ENCODE peak calls at places on chromosomes 1 and 21, in seven cellular contexts. Z is psoas muscle, W is tibial nerve, R is heart right ventricle, J is mammary epithelial cell, F is Panc1, H is GM23338. B is an unnamed sample. For H3K4me1, the result is how much of the 10 kb centered on the place peaks cover.

GRCh38 chr1:66728021-66728420 is 24.2 kb upstream of the DYNLT5 start:
- DNase-seq in H (no peak), W (no peak), J (no peak), F (no peak), Z (no peak), R (no peak), B (no peak)

GRCh38 chr21:33259428-33259827 is 6.7 kb upstream of the IL10RB start:
- DNase-seq in W (no peak), J (peak), F (no peak), Z (no peak), R (no peak), H (no peak), B (no peak)

GRCh38 chr1:27624467-27625233 is 10.3 kb downstream of the FGR start:
- DNase-seq in W (no peak), H (peak), Z (no peak), J (no peak), F (no peak), R (no peak), B (no peak)

GRCh38 chr1:241836944-241837343 is 11.1 kb upstream of the EXO1 start:
- DNase-seq in W (no peak), F (no peak), R (no peak), Z (no peak), H (no peak), J (no peak), B (no peak)

GRCh38 chr1:21397813-21398188 is 42.1 kb upstream of the NBPF3 start:
- DNase-seq in W (no peak), H (peak), F (no peak), J (no peak), R (no peak), Z (no peak), B (no peak)

GRCh38 chr1:31954607-31955283 is 16.6 kb upstream of the PTP4A2 start:
- DNase-seq in H (no peak), F (no peak), Z (peak), R (peak), J (peak), W (peak), B (peak)

GRCh38 chr1:24621121-24621520 is 22.0 kb upstream of the SRRM1 start:
- DNase-seq in R (no peak), Z (no peak), W (no peak), J (no peak), F (no peak), H (no peak), B (no peak)

GRCh38 chr1:58699011-58699762 is 675 bp downstream of the MYSM1 start:
- DNase-seq in R (peak), W (no peak), H (no peak), J (peak), Z (no peak), F (no peak), B (peak)

GRCh38 chr1:172544481-172545104 is 11.6 kb downstream of the SUCO start:
- DNase-seq in F (no peak), Z (no peak), R (no peak), J (no peak), H (no peak), W (no peak), B (no peak)

GRCh38 chr1:219039755-219040154 is 133.9 kb upstream of the LYPLAL1 start:
- DNase-seq in F (no peak), R (no peak), H (no peak), J (no peak), Z (no peak), W (no peak), B (no peak)

GRCh38 chr1:89598450-89599331 is 34.2 kb upstream of the LRRC8C start:
- DNase-seq in H (peak), F (peak), J (peak), W (no peak), Z (no peak), R (no peak), B (no peak)

GRCh38 chr1:62198069-62198780 is 3.6 kb downstream of the L1TD1 start:
- DNase-seq in R (no peak), H (peak), J (no peak), F (no peak), W (no peak), Z (no peak), B (no peak)

GRCh38 chr1:152182942-152183341 is 23.9 kb upstream of the RPTN start:
- DNase-seq in J (peak), F (no peak), W (peak), H (no peak), R (no peak), Z (no peak), B (peak)

GRCh38 chr1:10790155-10790707 is 6.2 kb downstream of the CASZ1 start:
- DNase-seq in W (no peak), Z (no peak), J (no peak), R (no peak), F (no peak), H (no peak), B (no peak)

GRCh38 chr1:229756666-229757065 is 130.6 kb downstream of the URB2 start:
- DNase-seq in Z (no peak), J (peak), R (no peak), W (no peak), F (no peak), H (no peak), B (no peak)

GRCh38 chr21:46002841-46003574 is 21.4 kb downstream of the COL6A1 start:
- DNase-seq in F (no peak), R (no peak), J (no peak), W (no peak), Z (peak), H (no peak), B (no peak)

GRCh38 chr1:14737561-14738094 is 139.1 kb downstream of the KAZN start:
- DNase-seq in J (no peak), Z (no peak), H (no peak), R (no peak), W (no peak), F (no peak), B (no peak)

GRCh38 chr1:54403808-54404261 is 2.4 kb downstream of the SSBP3 start:
- DNase-seq in R (no peak), F (no peak), Z (peak), J (peak), W (no peak), H (peak), B (no peak)

GRCh38 chr1:239816090-239816812 is 275.4 kb upstream of the FMN2 start:
- DNase-seq in F (peak), W (no peak), H (peak), R (no peak), J (peak), Z (no peak), B (peak)

GRCh38 chr1:206506803-206507394 is 432 bp upstream of the RASSF5 start:
- DNase-seq in W (no peak), R (no peak), H (peak), Z (peak), F (no peak), J (no peak), B (peak)

GRCh38 chr1:180247061-180247460 is 17.0 kb downstream of the LHX4 start:
- DNase-seq in Z (no peak), F (no peak), H (no peak), J (peak), R (no peak), W (no peak), B (no peak)

GRCh38 chr21:46156678-46157077 is 1.3 kb upstream of the FTCD start:
- DNase-seq in W (no peak), Z (no peak), R (no peak), F (no peak), H (no peak), J (no peak), B (no peak)

GRCh38 chr1:116330846-116331245 is 42.2 kb upstream of the ATP1A1 start:
- DNase-seq in R (no peak), W (no peak), J (no peak), F (no peak), Z (no peak), H (no peak), B (no peak)

GRCh38 chr1:26094076-26094669 is 17.5 kb upstream of the PDIK1L start:
- DNase-seq in Z (no peak), H (peak), W (no peak), F (no peak), J (no peak), R (peak), B (no peak)

GRCh38 chr1:18480315-18481189 is at the start of gene KLHDC7A:
- DNase-seq in Z (no peak), R (no peak), F (no peak), J (peak), W (no peak), H (peak), B (no peak)

GRCh38 chr21:36730291-36731281 is 31.7 kb downstream of the SIM2 start:
- DNase-seq in H (no peak), R (no peak), Z (no peak), W (no peak), F (no peak), J (no peak), B (no peak)

GRCh38 chr1:30760596-30761311 is 3.2 kb upstream of the LAPTM5 start:
- DNase-seq in J (no peak), W (no peak), F (no peak), R (no peak), Z (no peak), H (no peak), B (no peak)

GRCh38 chr1:202888204-202888506 is 794 bp downstream of the RABIF start:
- DNase-seq in H (no peak), J (no peak), F (no peak), Z (no peak), R (no peak), W (peak), B (no peak)

GRCh38 chr1:169364948-169365347 is 2.6 kb downstream of the NME7 start:
- DNase-seq in J (peak), F (no peak), Z (no peak), W (no peak), R (no peak), H (no peak), B (no peak)
- H3K4me1 ChIP-seq in J (under half), F (under half), Z (under half), W (under half), R (under half), H (under half), B (under half)

DNA sequence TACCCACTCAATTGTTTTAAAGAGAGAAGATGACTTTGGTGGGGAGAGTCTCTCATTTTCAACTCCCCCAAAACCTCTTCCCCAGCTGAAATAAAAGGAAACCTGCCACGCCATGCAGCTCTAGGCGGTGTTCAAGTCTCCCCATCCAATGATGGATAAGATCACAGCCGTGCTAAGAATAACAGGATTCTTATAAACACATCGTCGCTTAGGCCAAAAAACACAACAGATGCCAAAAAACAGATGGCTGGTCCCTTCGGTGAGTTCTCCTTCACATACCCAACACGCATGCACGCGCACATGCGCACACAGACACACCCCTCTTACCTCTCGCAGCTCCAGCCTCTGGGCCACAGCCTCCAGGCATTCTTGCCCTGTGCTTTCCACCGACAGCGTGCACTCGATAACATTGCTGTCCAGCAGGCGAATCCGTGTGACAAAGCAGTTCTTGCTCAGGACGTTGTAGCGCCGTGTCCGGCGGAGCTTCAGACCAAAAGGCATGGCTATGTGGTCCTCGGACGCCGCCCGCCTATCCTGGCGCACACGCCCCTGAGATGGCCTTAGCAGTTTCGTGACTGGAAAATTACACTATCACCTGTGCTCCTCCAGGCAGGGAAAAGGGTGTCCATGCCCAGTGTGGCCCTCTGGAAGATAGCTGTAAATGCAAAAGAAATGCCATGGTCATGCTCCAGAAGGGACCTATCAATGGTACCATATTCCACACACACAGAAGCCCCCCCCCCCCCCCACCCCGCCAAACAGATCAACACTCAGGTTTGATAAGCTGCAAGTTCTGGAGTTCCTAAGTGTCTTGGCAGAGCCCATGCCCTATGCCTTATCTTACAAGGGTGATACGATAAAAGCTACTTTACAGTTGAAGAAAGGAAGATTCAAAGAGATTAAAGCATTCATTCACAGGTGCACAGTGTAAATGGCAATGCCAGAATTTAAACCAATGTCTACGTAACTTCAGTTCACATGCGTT is 86.8 kb downstream of the PTPN14 start:
- DNase-seq in F (no peak), W (no peak), Z (peak), H (no peak), J (no peak), R (no peak), B (no peak)
- H3K27ac ChIP-seq in F (peak), W (peak), Z (peak), H (peak), J (peak), R (no peak), B (no peak)

GRCh38 chr1:52343982-52344381 is 22.0 kb downstream of the CC2D1B start:
- DNase-seq in W (no peak), H (no peak), Z (no peak), J (no peak), F (no peak), R (no peak), B (no peak)

GRCh38 chr1:52346653-52347052 is 19.4 kb downstream of the CC2D1B start:
- DNase-seq in Z (no peak), J (no peak), H (no peak), W (no peak), R (no peak), F (no peak), B (no peak)

GRCh38 chr1:52345252-52345651 is 20.8 kb downstream of the CC2D1B start:
- DNase-seq in W (no peak), J (no peak), H (no peak), F (no peak), Z (no peak), R (no peak), B (no peak)

GRCh38 chr1:52352690-52353089 is 13.3 kb downstream of the CC2D1B start:
- DNase-seq in R (no peak), Z (no peak), H (no peak), W (no peak), F (no peak), J (no peak), B (no peak)

DNA sequence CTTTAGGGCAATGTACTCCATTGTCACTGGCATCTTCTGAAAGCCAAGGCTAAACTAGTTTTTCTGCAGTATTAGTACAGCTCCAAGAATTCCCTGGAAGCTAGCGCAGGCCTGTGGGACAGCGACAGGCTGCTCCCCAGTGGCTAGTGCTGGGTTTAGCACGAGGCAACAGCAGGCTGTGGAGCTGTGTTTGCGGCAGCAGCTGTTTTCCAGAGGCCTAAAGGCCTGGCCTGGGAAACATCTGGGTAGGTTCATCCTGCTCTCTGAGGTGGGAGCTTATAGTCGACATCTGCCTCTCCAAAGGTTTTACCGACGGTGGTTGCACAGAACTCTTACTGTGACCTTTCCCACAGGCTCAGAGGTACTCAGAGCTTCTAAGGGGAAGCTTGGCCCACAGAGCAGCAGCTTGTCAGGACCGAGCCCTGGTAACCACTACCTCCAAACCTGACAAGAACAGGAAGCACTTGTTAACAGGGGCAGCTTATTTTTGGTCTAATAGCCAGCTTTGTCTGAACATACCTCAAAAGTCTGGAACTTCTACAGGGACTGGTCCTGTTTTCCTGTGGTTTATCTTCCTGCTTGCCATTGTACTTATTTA is 17.2 kb downstream of the CC2D1B start:
- DNase-seq in W (no peak), F (no peak), H (peak), J (peak), R (no peak), Z (no peak), B (peak)
- TF ChIP-seq CTCF in W (peak), F (no peak), H (peak), J (peak), R (peak), Z (peak), B (peak)

DNA sequence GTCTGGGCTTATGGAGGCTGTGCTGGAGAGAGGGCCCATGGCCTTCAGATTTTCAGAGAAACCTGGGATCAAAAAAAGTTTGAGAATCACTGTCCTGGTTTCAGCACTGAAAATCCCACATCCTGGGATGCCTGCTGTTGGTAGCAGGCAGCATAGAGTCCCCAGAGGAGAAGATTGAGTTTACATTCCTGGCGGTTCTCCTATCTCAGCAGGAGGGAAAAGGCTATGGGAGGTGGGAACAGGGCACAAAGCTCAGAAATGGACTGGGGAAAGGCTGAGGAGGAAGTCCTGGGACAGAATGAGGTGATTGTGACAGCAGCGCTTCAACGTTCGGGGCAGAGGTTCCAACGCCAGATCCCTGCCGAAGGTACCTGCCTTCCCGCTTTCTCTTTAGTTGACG is 103.4 kb downstream of the ETS2 start:
- DNase-seq in Z (no peak), W (no peak), R (no peak), J (no peak), H (no peak), F (no peak), B (no peak)
- H3K4me1 ChIP-seq in Z (half or more), W (under half), R (under half), J (half or more), H (under half), F (under half), B (under half)

DNA sequence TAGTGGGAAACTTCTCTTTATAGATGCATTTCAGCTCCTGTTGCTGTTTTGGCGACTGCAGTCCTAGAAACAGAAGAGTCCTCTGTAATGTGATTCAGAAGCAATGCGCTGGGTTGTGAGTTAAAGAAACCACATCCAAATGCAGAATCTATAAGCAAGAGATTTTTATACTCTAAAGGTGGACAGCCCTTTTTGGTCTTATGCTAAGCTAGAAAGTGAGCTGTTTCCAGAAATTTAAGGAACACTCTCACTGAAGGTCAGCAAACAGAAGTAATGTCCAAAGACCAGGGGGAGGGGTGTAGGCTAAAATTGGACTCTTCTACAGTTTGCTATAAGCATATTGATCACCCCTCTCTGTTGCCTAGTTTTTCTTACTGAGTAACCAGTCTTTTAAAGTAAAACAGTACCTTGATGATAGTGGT is 30.7 kb downstream of the DUSP10 start:
- DNase-seq in W (no peak), R (no peak), J (no peak), F (no peak), H (no peak), Z (no peak), B (no peak)
- H3K27ac ChIP-seq in W (peak), R (no peak), J (no peak), F (no peak), H (no peak), Z (peak), B (no peak)

B was measured in adrenal gland.